ENCODE peak calls at places on chromosome 19, in five cellular contexts. J is GM12891, F is GM12878, O is K562, P is H1. M is an unnamed sample.

GRCh38 chr19:12788682-12789097 is 2.6 kb upstream of the JUNB start:
- DNase-seq in J (no peak), F (peak; percentile 84), O (no peak), P (no peak), M (peak; percentile 67)

GRCh38 chr19:48654299-48655059 is 8.5 kb upstream of the CA11 start:
- DNase-seq in J (no peak), F (no peak), O (no peak), P (no peak), M (no peak)

GRCh38 chr19:46944918-46945628 is 74.6 kb upstream of the NPAS1 start:
- DNase-seq in J (no peak), F (no peak), O (no peak), P (no peak), M (no peak)

GRCh38 chr19:17420267-17420924 is 549 bp downstream of the MVB12A start:
- DNase-seq in J (no peak), F (no peak), O (peak; percentile 43), P (no peak), M (peak; percentile 42)

GRCh38 chr19:13797870-13798269 is 2.6 kb downstream of the ZSWIM4 start:
- DNase-seq in J (no peak), F (no peak), O (no peak), P (no peak), M (no peak)

GRCh38 chr19:33032218-33032781 is 32.4 kb downstream of the RHPN2 start:
- DNase-seq in J (no peak), F (no peak), O (no peak), P (no peak), M (no peak)

GRCh38 chr19:29966594-29967249 is 24.7 kb downstream of the URI1 start:
- DNase-seq in J (no peak), F (no peak), O (no peak), P (no peak), M (no peak)

GRCh38 chr19:49216076-49216475 is 58.5 kb downstream of the TRPM4 start:
- DNase-seq in J (no peak), F (no peak), O (no peak), P (no peak), M (no peak)

GRCh38 chr19:958967-959685 is 25.0 kb upstream of the WDR18 start:
- DNase-seq in J (no peak), F (no peak), O (peak; percentile 63), P (no peak), M (no peak)

GRCh38 chr19:16871870-16872269 is 16.9 kb upstream of the F2RL3 start:
- DNase-seq in J (no peak), F (no peak), O (no peak), P (no peak), M (no peak)

GRCh38 chr19:12954150-12954962 is 2.7 kb downstream of the GADD45GIP1 start:
- DNase-seq in J (no peak), F (no peak), O (no peak), P (no peak), M (no peak)

GRCh38 chr19:54248016-54248601 is 5.5 kb upstream of the LILRA6 start:
- DNase-seq in J (no peak), F (no peak), O (no peak), P (no peak), M (no peak)

GRCh38 chr19:53511357-53511756 is 26.6 kb upstream of the ZNF331 start:
- DNase-seq in J (no peak), F (no peak), O (no peak), P (no peak), M (no peak)

GRCh38 chr19:275958-276646 is 15.1 kb downstream of the PLPP2 start:
- DNase-seq in J (no peak), F (no peak), O (no peak), P (no peak), M (no peak)

GRCh38 chr19:42323473-42323851 is 2.0 kb upstream of the MEGF8 start:
- DNase-seq in J (no peak), F (no peak), O (no peak), P (peak; percentile 46), M (no peak)

GRCh38 chr19:58196911-58197616 is 14.2 kb downstream of the ZNF274 start:
- DNase-seq in J (no peak), F (no peak), O (no peak), P (no peak), M (no peak)

GRCh38 chr19:4061178-4061682 is 5.5 kb downstream of the ZBTB7A start:
- DNase-seq in J (no peak), F (no peak), O (peak; percentile 22), P (no peak), M (no peak)

GRCh38 chr19:42333975-42334696 is 8.7 kb downstream of the MEGF8 start:
- DNase-seq in J (no peak), F (no peak), O (no peak), P (no peak), M (no peak)

GRCh38 chr19:32652893-32653625 is 21.9 kb downstream of the ANKRD27 start:
- DNase-seq in J (no peak), F (no peak), O (no peak), P (no peak), M (no peak)

GRCh38 chr19:4575267-4575793 is 15.8 kb upstream of the SEMA6B start:
- DNase-seq in J (no peak), F (no peak), O (peak; percentile 74), P (peak; percentile 95), M (no peak)

GRCh38 chr19:6381030-6381750 is 5.5 kb upstream of the PSPN start:
- DNase-seq in J (no peak), F (no peak), O (peak; percentile 35), P (no peak), M (no peak)

GRCh38 chr19:6828698-6829633 is 56.5 kb downstream of the VAV1 start:
- DNase-seq in J (peak; percentile 64), F (peak; percentile 8), O (peak; percentile 88), P (no peak), M (peak; percentile 61)

GRCh38 chr19:16433986-16434385 is 37.8 kb downstream of the EPS15L1 start:
- DNase-seq in J (no peak), F (no peak), O (no peak), P (no peak), M (no peak)

GRCh38 chr19:49120325-49120683 is 960 bp downstream of the PPFIA3 start:
- DNase-seq in J (no peak), F (no peak), O (no peak), P (no peak), M (no peak)

GRCh38 chr19:42528354-42529247 is at the start of gene CEACAM1:
- DNase-seq in J (peak; percentile 44), F (no peak), O (no peak), P (no peak), M (peak; percentile 50)

GRCh38 chr19:21604941-21605548 is 99.6 kb downstream of the ZNF429 start:
- DNase-seq in J (no peak), F (no peak), O (no peak), P (no peak), M (no peak)

GRCh38 chr19:611506-611869 is 21.8 kb downstream of the HCN2 start:
- DNase-seq in J (no peak), F (no peak), O (no peak), P (no peak), M (no peak)

GRCh38 chr19:13082192-13083007 is 20.3 kb downstream of the LYL1 start:
- DNase-seq in J (no peak), F (no peak), O (peak; percentile 41), P (no peak), M (no peak)

GRCh38 chr19:18478545-18479311 is 40.8 kb upstream of the ISYNA1 start:
- DNase-seq in J (peak; percentile 82), F (peak; percentile 51), O (no peak), P (no peak), M (peak; percentile 86)
- TF ChIP-seq POLR2AphosphoS5 in J (peak; percentile 41), F (no peak), O (no peak), P (no peak), M (peak; percentile 29)

DNA sequence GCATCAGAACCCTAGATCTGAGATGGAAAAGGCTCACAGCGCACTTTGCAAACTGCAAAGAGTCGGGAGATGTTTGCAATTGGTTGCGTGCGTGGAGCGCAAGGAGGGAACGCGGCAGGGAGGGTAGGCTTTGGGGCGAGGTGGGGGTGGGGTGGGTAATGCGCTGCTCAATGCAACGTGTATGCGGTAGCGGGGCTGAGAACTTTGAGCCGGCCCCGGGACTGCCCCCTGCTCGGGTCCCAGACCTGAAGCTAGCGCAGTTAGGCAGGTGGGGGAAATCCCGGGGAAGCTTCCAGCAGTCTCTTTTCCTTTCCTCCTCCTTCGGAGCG is 971 bp downstream of the FOSB start:
- DNase-seq in J (no peak), F (no peak), O (no peak), P (no peak), M (no peak)
- TF ChIP-seq TAF1 in J (peak; percentile 12), F (no peak), O (no peak), P (no peak), M (no peak)

GRCh38 chr19:31340059-31341025 is 8.9 kb downstream of the TSHZ3 start:
- DNase-seq in J (no peak), F (no peak), O (no peak), P (no peak), M (no peak)
- TF ChIP-seq POLR2A in J (no peak), F (no peak), O (no peak), P (no peak), M (no peak)

GRCh38 chr19:7910321-7911161 is 4.1 kb upstream of the TGFBR3L start:
- DNase-seq in J (no peak), F (no peak), O (no peak), P (no peak), M (no peak)

GRCh38 chr19:7907544-7907943 is 3.9 kb downstream of the MAP2K7 start:
- DNase-seq in J (no peak), F (no peak), O (no peak), P (no peak), M (no peak)

GRCh38 chr19:7908078-7908699 is 4.5 kb downstream of the MAP2K7 start:
- DNase-seq in J (no peak), F (no peak), O (no peak), P (no peak), M (no peak)

GRCh38 chr19:7908742-7909461 is 5.2 kb downstream of the MAP2K7 start:
- DNase-seq in J (no peak), F (no peak), O (no peak), P (no peak), M (no peak)

GRCh38 chr19:7909471-7910067 is 5.1 kb upstream of the TGFBR3L start:
- DNase-seq in J (no peak), F (no peak), O (no peak), P (no peak), M (no peak)
- TF ChIP-seq POLR2AphosphoS5 in J (no peak), F (no peak), O (no peak), P (no peak), M (no peak)

GRCh38 chr19:2270572-2271515 is 11.1 kb downstream of the PEAK3 start:
- DNase-seq in J (no peak), F (no peak), O (peak; percentile 73), P (no peak), M (no peak)
- TF ChIP-seq TAF1 in J (peak; percentile 73), F (peak; percentile 68), O (peak; percentile 58), P (peak; percentile 46), M (peak; percentile 54)

DNA sequence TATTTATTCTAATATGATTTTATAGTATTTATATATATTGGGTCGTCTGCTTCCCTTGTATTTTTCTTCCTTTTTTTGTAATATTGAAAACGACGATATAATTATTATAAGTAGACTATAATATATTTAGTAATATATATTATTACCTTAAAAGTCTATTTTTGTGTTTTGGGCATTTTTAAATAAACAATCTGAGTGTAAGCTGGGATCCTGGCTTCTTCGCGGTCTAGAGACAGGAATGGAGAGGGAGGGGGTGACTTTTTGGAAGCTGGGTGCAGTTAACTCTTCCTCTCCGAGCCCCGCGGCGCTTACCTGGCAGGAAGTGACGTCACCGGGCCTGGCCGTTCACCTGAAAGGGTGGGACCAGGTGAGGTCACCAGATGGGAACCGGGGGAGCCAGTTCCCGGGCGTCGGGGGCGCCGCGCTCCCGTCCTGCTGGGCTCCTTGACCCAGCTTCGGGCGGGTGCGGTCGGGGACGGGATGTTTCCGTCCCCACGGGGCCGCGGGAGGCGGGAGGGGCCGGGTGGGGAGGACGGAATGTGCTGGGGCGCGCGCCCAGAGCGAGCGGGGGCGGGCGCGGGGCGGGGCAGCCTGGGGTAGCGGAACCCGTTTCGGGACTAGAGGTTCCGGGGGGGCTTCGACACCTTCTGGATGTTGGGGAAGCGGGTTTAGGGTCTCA is 2.7 kb downstream of the ZFP36 start:
- DNase-seq in J (no peak), F (no peak), O (peak; percentile 63), P (peak; percentile 73), M (no peak)
- TF ChIP-seq POLR2A in J (no peak), F (peak; percentile 77), O (peak; percentile 62), P (peak; percentile 55), M (peak; percentile 62)

M was measured in GM12892.